ENCODE peak calls at places on chromosome 13, in six cellular contexts. Y is substantia nigra, T is mesendoderm, N is psoas muscle, E is IMR-90, Q is RWPE1. L is an unnamed sample.

GRCh38 chr13:59236309-59236939 is 927.3 kb downstream of the DIAPH3 start:
- DNase-seq in T (no peak), Y (no peak), Q (no peak), N (no peak), E (no peak), L (no peak)

GRCh38 chr13:69828527-69828926 is 279.1 kb upstream of the ATXN8OS start:
- DNase-seq in Y (no peak), T (peak), Q (no peak), E (no peak), N (no peak), L (no peak)

GRCh38 chr13:19633340-19634128 is at the start of gene MPHOSPH8:
- DNase-seq in N (peak), T (peak), Q (peak), E (peak), Y (peak), L (peak)

GRCh38 chr13:20716951-20717350 is 13.5 kb downstream of the IL17D start:
- DNase-seq in Y (no peak), T (peak), E (no peak), Q (no peak), N (peak), L (no peak)

GRCh38 chr13:114166381-114167131 is 12.5 kb upstream of the CFAP97D2 start:
- DNase-seq in E (no peak), N (peak), Q (no peak), T (no peak), Y (peak), L (peak)

GRCh38 chr13:101292711-101293110 is 123.6 kb downstream of the NALCN start:
- DNase-seq in Y (no peak), N (no peak), T (no peak), E (peak), Q (no peak), L (no peak)

GRCh38 chr13:27791146-27791900 is 960 bp upstream of the GSX1 start:
- DNase-seq in Q (no peak), Y (no peak), E (no peak), N (no peak), T (no peak), L (no peak)

GRCh38 chr13:105219636-105220035 is 1315.8 kb downstream of the EFNB2 start:
- DNase-seq in Y (no peak), E (peak), T (no peak), N (no peak), Q (no peak), L (no peak)

GRCh38 chr13:29808264-29808663 is 42.2 kb downstream of the UBL3 start:
- DNase-seq in Y (no peak), T (no peak), E (no peak), Q (no peak), N (no peak), L (no peak)

GRCh38 chr13:84191199-84191598 is 308.9 kb upstream of the SLITRK1 start:
- DNase-seq in T (peak), E (no peak), N (no peak), Y (no peak), Q (no peak), L (no peak)

GRCh38 chr13:110326263-110326904 is 19.3 kb downstream of the COL4A2 start:
- DNase-seq in E (no peak), N (no peak), Y (no peak), T (no peak), Q (no peak), L (no peak)

GRCh38 chr13:110485604-110486003 is 75.9 kb downstream of the RAB20 start:
- DNase-seq in E (no peak), Y (no peak), Q (no peak), N (no peak), T (peak), L (no peak)

GRCh38 chr13:41590643-41591042 is 133.3 kb downstream of the RGCC start:
- DNase-seq in T (no peak), E (no peak), Y (no peak), Q (peak), N (no peak), L (no peak)

GRCh38 chr13:106753241-106753640 is 185.3 kb upstream of the ARGLU1 start:
- DNase-seq in Q (no peak), T (peak), Y (no peak), N (no peak), E (no peak), L (no peak)

GRCh38 chr13:26946675-26947342 is 186.2 kb upstream of the GPR12 start:
- DNase-seq in T (peak), N (no peak), Y (no peak), Q (peak), E (peak), L (no peak)

GRCh38 chr13:101242720-101243119 is 173.6 kb downstream of the NALCN start:
- DNase-seq in Q (peak), T (no peak), E (peak), N (no peak), Y (no peak), L (no peak)

GRCh38 chr13:66994097-66994496 is 236.0 kb downstream of the PCDH9 start:
- DNase-seq in N (peak), Y (peak), T (peak), E (peak), Q (peak), L (peak)

GRCh38 chr13:109699628-109700071 is 86.7 kb downstream of the IRS2 start:
- DNase-seq in N (no peak), E (no peak), Q (no peak), Y (no peak), T (peak), L (no peak)

GRCh38 chr13:106796280-106797047 is 228.5 kb upstream of the ARGLU1 start:
- DNase-seq in E (no peak), Q (no peak), T (peak), Y (no peak), N (no peak), L (no peak)

GRCh38 chr13:112202966-112203365 is 136.0 kb downstream of the SOX1 start:
- DNase-seq in Q (no peak), T (no peak), N (no peak), E (no peak), Y (no peak), L (no peak)

GRCh38 chr13:43057653-43058317 is 34.4 kb downstream of the DNAJC15 start:
- DNase-seq in Y (no peak), E (no peak), N (no peak), T (peak), Q (no peak), L (no peak)

GRCh38 chr13:28558126-28558525 is 63.2 kb upstream of the FLT1 start:
- DNase-seq in Q (no peak), N (no peak), E (peak), T (peak), Y (no peak), L (no peak)

GRCh38 chr13:41700790-41701310 is 243.5 kb downstream of the RGCC start:
- DNase-seq in E (peak), Y (no peak), N (no peak), T (no peak), Q (peak), L (no peak)

DNA sequence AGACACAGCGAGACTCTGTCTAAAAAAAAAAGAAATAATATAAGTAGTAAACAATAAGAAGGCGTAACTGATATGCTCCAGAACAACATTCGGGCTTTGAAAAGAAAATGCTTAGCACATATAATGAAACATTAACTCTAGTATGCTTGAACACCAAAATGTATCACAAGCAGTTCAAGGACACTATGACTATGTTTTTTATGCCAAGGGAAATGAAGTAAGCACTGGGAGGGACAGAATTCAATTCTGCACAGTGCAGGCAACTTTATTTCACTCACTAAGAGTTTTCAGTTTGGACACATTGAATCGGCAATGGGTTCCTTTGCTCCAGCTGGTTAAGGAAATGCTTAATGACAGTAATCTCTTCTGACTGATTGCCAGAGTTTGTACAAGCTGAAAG is 178.7 kb downstream of the TBC1D4 start:
- DNase-seq in T (no peak), Y (no peak), Q (no peak), N (no peak), E (no peak), L (no peak)
- H3K27ac ChIP-seq in T (no peak), Y (no peak), Q (no peak), N (peak), E (no peak), L (no peak)

GRCh38 chr13:98155475-98156111 is 12.7 kb downstream of the FARP1 start:
- DNase-seq in N (no peak), Y (no peak), Q (no peak), E (peak), T (no peak), L (no peak)

GRCh38 chr13:98157188-98157587 is 14.3 kb downstream of the FARP1 start:
- DNase-seq in T (no peak), Q (no peak), Y (no peak), E (peak), N (no peak), L (no peak)

GRCh38 chr13:98156259-98156658 is 13.4 kb downstream of the FARP1 start:
- DNase-seq in Q (no peak), Y (no peak), T (no peak), E (no peak), N (no peak), L (no peak)

GRCh38 chr13:98157609-98158008 is 14.7 kb downstream of the FARP1 start:
- DNase-seq in Y (no peak), N (no peak), T (no peak), E (no peak), Q (no peak), L (no peak)

DNA sequence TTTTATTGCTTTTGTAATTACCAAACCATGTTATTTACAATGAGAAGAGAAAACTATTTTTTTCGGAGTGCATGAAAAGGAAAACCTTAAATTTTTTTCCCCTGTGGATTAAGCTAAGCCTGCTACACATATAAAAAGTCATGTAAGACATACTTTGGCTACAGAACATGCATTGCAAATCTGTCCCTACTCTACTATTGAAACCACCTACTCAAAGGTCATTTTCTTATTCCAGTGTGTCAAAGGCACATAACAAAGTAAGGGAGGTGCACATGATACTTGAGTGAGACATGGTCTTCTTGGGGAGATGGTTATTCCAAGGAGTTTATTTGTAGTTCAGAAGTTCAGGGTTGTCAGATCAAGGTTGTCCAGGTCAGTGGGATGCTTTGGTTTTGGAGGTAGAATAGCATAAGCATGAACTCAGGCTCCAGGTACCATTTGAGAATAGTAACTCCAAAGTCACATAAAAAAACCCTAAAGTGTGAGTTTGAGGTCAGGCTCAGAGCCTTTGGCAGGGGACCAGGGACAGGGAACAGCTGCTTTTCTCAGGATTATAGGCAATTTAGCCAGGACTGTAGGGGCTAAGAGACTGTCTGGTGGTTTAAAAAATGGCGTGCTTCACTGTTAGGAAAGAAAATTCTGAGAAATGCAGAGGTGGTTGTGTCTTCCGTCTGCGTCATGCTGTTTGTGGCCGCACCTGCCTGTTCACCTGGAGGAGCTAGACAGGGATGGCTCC is 15.4 kb downstream of the FARP1 start:
- DNase-seq in E (no peak), Q (no peak), N (no peak), Y (no peak), T (no peak), L (no peak)
- H3K27ac ChIP-seq in E (no peak), Q (no peak), N (no peak), Y (no peak), T (no peak), L (no peak)

DNA sequence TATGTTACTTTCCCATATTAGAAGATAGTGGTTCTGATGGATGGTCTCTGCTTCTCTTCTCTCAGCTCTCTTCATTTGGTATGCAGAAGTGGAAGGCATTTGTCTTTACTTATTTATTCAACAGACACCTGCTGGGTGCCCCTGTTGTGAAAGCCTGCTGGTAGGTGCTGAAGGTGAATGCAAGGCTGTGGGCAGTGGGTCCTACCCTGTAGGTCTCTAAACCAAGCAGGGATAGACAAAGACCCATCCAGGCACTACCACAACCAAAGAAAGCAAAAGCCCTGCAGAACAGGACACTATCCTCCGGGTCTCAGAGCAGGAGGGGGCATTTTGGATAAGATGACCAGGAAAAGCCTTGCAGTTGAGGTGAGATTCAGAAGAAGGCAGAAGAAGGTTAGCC is 106.1 kb downstream of the STARD13 start:
- DNase-seq in N (no peak), E (no peak), Q (no peak), T (no peak), Y (no peak), L (no peak)
- H3K27ac ChIP-seq in N (no peak), E (peak), Q (no peak), T (no peak), Y (no peak), L (no peak)

GRCh38 chr13:79987761-79988160 is 353.2 kb downstream of the SPRY2 start:
- DNase-seq in E (no peak), T (no peak), Y (no peak), N (no peak), Q (no peak), L (no peak)

GRCh38 chr13:79989251-79989661 is 351.7 kb downstream of the SPRY2 start:
- DNase-seq in E (peak), T (peak), Q (no peak), N (no peak), Y (no peak), L (no peak)

GRCh38 chr13:79988573-79988972 is 352.4 kb downstream of the SPRY2 start:
- DNase-seq in E (peak), N (no peak), Y (no peak), Q (no peak), T (no peak), L (no peak)

GRCh38 chr13:79987323-79987722 is 353.6 kb downstream of the SPRY2 start:
- DNase-seq in Y (no peak), T (no peak), E (peak), N (no peak), Q (no peak), L (no peak)

DNA sequence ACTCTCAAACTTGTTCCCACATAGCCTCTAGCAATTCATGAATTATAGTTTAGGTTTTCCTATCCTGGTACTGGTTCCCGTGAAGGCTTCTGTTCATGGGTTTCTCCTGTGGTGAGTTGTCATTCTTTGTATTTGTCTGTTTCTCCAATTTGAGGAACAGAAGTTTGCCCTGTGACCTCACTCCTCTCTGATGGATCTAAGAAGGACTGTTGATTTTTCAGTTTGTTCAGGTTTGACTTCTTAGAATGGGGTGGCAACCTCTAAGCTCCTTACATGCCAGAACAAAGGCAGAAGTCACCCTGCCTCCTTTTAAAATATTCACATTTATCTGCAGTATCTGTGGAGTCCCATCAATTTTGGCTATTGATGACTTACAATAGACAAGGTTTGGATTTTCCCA is 354.0 kb downstream of the SPRY2 start:
- DNase-seq in Y (no peak), Q (no peak), E (no peak), N (no peak), T (no peak), L (no peak)
- H3K27ac ChIP-seq in Y (no peak), Q (no peak), E (no peak), N (no peak), T (no peak), L (no peak)

DNA sequence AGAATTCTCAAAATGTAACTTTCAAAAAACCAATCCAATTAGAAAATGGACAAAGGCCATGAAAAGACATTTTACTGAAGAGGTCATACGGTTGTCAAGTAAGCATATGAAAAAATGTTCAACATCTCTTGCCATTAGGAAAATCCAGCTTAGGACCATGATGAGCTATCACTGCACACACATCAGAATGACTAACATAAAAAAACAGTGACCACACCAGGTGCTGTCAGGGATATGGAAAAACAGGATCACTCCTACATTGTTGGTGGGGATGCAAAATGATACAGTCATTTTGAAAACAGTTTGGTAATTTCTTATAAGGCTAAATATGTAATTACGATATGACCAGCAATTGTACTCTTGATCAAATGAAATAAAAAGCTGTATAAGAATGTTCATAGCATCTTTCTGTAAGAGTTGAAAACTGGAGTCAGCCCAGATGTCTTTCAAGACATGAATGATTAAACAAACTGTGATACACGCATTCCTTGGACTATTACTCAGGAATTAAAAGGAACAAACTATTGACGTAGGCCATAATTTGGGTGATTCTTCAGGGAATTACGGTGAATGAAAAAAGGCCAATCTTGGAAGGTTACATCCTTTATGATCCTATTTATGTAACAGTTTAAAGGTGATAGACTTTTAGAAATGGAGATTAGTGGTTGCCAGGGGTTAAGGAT is 26.9 kb upstream of the RCBTB2 start:
- DNase-seq in E (peak), Q (peak), N (no peak), Y (no peak), T (no peak), L (no peak)
- H3K27ac ChIP-seq in E (no peak), Q (no peak), N (no peak), Y (no peak), T (no peak), L (no peak)

DNA sequence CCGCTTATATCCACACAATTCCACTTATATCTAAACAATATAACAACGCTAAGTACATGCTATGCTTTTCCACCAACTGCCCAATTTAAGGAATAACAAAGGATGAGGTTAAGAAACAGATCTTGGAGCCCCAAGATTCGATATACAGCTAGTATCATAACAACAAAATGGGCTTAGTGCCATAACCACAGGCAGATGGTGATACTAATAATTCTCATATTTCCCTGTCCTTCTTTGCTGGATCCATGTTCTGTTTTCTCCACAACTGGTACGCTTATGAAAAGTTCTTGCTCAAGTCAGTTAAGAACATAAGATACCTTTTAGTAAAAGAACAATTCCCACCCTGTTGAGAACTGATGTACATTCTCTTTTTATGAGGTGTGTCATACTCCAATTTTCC is 33.9 kb downstream of the CAB39L start:
- DNase-seq in T (no peak), Q (no peak), Y (no peak), N (no peak), E (no peak), L (no peak)
- H3K27ac ChIP-seq in T (no peak), Q (no peak), Y (no peak), N (no peak), E (no peak), L (no peak)

GRCh38 chr13:40404967-40405716 is 261.3 kb downstream of the FOXO1 start:
- DNase-seq in Y (no peak), E (no peak), Q (no peak), T (no peak), N (no peak), L (no peak)

GRCh38 chr13:40407567-40407966 is 258.9 kb downstream of the FOXO1 start:
- DNase-seq in T (no peak), N (no peak), Q (no peak), E (no peak), Y (no peak), L (no peak)

GRCh38 chr13:40408602-40409001 is 257.8 kb downstream of the FOXO1 start:
- DNase-seq in E (peak), Y (no peak), Q (peak), T (no peak), N (no peak), L (no peak)

GRCh38 chr13:40404407-40404806 is 262.0 kb downstream of the FOXO1 start:
- DNase-seq in T (no peak), Y (no peak), Q (no peak), N (no peak), E (no peak), L (no peak)

GRCh38 chr13:40406405-40407138 is 259.9 kb downstream of the FOXO1 start:
- DNase-seq in Q (peak), E (peak), N (no peak), Y (no peak), T (no peak), L (no peak)
- H3K27ac ChIP-seq in Q (no peak), E (no peak), N (peak), Y (no peak), T (no peak), L (no peak)

GRCh38 chr13:108304170-108305068 is 34.9 kb downstream of the TNFSF13B start:
- DNase-seq in E (no peak), Q (no peak), N (no peak), T (no peak), Y (no peak), L (no peak)
- H3K27ac ChIP-seq in E (no peak), Q (no peak), N (no peak), T (no peak), Y (no peak), L (no peak)